ENCODE peak calls at places on chromosomes 7 and 10, in eight cellular contexts. One of them, this sample, is unnamed.
A peak's percentile ranks its signal among the peaks of the same experiment; 100 is the strongest.

GRCh38 chr7:111438369-111439289 is 123.7 kb downstream of the IMMP2L start:
- DNase-seq in Caco-2: no peak
- DNase-seq in HCT116: no peak
- DNase-seq in mammary epithelial cell: peak; percentile 21
- DNase-seq in fibroblast of pulmonary artery: peak; percentile 77
- DNase-seq in spleen: no peak
- DNase-seq in BJ: no peak
- DNase-seq in K562: peak; percentile 92
- DNase-seq in this sample: peak; percentile 21

GRCh38 chr7:74022507-74022906 is 5.5 kb upstream of the ELN start:
- DNase-seq in K562: no peak
- DNase-seq in fibroblast of pulmonary artery: no peak
- DNase-seq in spleen: no peak
- DNase-seq in BJ: no peak
- DNase-seq in HCT116: no peak
- DNase-seq in mammary epithelial cell: no peak
- DNase-seq in Caco-2: no peak
- DNase-seq in this sample: no peak

GRCh38 chr10:105044902-105045301 is 403.8 kb downstream of the SORCS3 start:
- DNase-seq in K562: no peak
- DNase-seq in Caco-2: no peak
- DNase-seq in fibroblast of pulmonary artery: no peak
- DNase-seq in mammary epithelial cell: no peak
- DNase-seq in spleen: no peak
- DNase-seq in BJ: no peak
- DNase-seq in HCT116: no peak
- DNase-seq in this sample: no peak

GRCh38 chr10:118362103-118362502 is 20.0 kb upstream of the FAM204A start:
- DNase-seq in HCT116: no peak
- DNase-seq in K562: no peak
- DNase-seq in Caco-2: no peak
- DNase-seq in mammary epithelial cell: no peak
- DNase-seq in BJ: no peak
- DNase-seq in fibroblast of pulmonary artery: no peak
- DNase-seq in spleen: no peak
- DNase-seq in this sample: no peak

GRCh38 chr7:42237891-42238531 is 1.0 kb upstream of the GLI3 start:
- DNase-seq in mammary epithelial cell: no peak
- DNase-seq in K562: peak; percentile 18
- DNase-seq in Caco-2: no peak
- DNase-seq in spleen: no peak
- DNase-seq in BJ: no peak
- DNase-seq in fibroblast of pulmonary artery: peak; percentile 62
- DNase-seq in HCT116: no peak
- DNase-seq in this sample: no peak

GRCh38 chr7:1343551-1343950 is 110.9 kb downstream of the UNCX start:
- DNase-seq in HCT116: no peak
- DNase-seq in BJ: no peak
- DNase-seq in spleen: peak; percentile 41
- DNase-seq in mammary epithelial cell: no peak
- DNase-seq in K562: no peak
- DNase-seq in fibroblast of pulmonary artery: no peak
- DNase-seq in Caco-2: no peak
- DNase-seq in this sample: no peak

GRCh38 chr7:98998821-98999725 is 120.7 kb downstream of the TRRAP start:
- DNase-seq in K562: no peak
- DNase-seq in Caco-2: no peak
- DNase-seq in HCT116: no peak
- DNase-seq in fibroblast of pulmonary artery: no peak
- DNase-seq in spleen: no peak
- DNase-seq in BJ: no peak
- DNase-seq in mammary epithelial cell: no peak
- DNase-seq in this sample: no peak

GRCh38 chr10:62332406-62332805 is 41.8 kb upstream of the ZNF365 start:
- DNase-seq in spleen: no peak
- DNase-seq in BJ: no peak
- DNase-seq in mammary epithelial cell: no peak
- DNase-seq in K562: no peak
- DNase-seq in HCT116: no peak
- DNase-seq in Caco-2: no peak
- DNase-seq in fibroblast of pulmonary artery: no peak
- DNase-seq in this sample: no peak

GRCh38 chr10:119782981-119783664 is 57.3 kb downstream of the INPP5F start:
- DNase-seq in Caco-2: no peak
- DNase-seq in fibroblast of pulmonary artery: no peak
- DNase-seq in BJ: no peak
- DNase-seq in spleen: no peak
- DNase-seq in K562: no peak
- DNase-seq in HCT116: no peak
- DNase-seq in mammary epithelial cell: no peak
- DNase-seq in this sample: no peak

GRCh38 chr10:28679941-28680752 is 2.8 kb downstream of the BAMBI start:
- DNase-seq in mammary epithelial cell: peak; percentile 10
- DNase-seq in Caco-2: peak; percentile 43
- DNase-seq in fibroblast of pulmonary artery: peak; percentile 59
- DNase-seq in HCT116: no peak
- DNase-seq in K562: peak; percentile 62
- DNase-seq in BJ: no peak
- DNase-seq in spleen: no peak
- DNase-seq in this sample: no peak

DNA sequence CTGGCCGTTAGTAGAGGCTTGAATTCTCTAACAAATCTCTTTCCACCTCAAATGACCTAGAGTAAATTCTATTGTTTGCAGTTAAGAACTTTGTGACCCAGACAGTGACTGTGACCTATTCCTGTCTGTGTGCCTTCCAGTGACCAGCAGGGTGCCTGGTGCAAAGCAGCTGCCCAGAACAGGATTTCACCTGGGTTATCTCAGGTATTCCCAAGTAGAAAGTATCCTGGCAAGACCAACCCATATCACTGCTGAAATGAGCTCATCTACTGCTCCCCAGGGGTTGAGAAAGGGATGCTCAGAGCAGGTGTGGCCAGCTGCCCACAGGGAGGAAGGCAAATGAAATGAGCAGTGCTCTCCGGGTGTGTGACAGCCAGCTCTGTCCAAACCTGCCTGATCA is 2.1 kb upstream of the MSMB start:
- DNase-seq in mammary epithelial cell: no peak
- DNase-seq in spleen: no peak
- DNase-seq in Caco-2: no peak
- DNase-seq in BJ: no peak
- DNase-seq in K562: no peak
- DNase-seq in HCT116: no peak
- DNase-seq in fibroblast of pulmonary artery: no peak
- DNase-seq in this sample: no peak
- TF ChIP-seq CTCF in mammary epithelial cell: peak; percentile 13
- TF ChIP-seq CTCF in spleen: no peak
- TF ChIP-seq CTCF in Caco-2: peak; percentile 58
- TF ChIP-seq CTCF in BJ: no peak
- TF ChIP-seq CTCF in K562: no peak
- TF ChIP-seq CTCF in HCT116: no peak
- TF ChIP-seq CTCF in fibroblast of pulmonary artery: no peak
- TF ChIP-seq CTCF in this sample: no peak

GRCh38 chr7:30179016-30179436 is 44.2 kb downstream of the MTURN start:
- DNase-seq in fibroblast of pulmonary artery: no peak
- DNase-seq in HCT116: no peak
- DNase-seq in mammary epithelial cell: no peak
- DNase-seq in Caco-2: no peak
- DNase-seq in BJ: no peak
- DNase-seq in K562: no peak
- DNase-seq in spleen: no peak
- DNase-seq in this sample: no peak
- H3K4me3 ChIP-seq in fibroblast of pulmonary artery: no peak overlapping the region
- H3K4me3 ChIP-seq in HCT116: no peak overlapping the region
- H3K4me3 ChIP-seq in mammary epithelial cell: no peak overlapping the region
- H3K4me3 ChIP-seq in Caco-2: no peak overlapping the region
- H3K4me3 ChIP-seq in BJ: no peak overlapping the region
- H3K4me3 ChIP-seq in K562: no peak overlapping the region
- H3K4me3 ChIP-seq in spleen: no peak overlapping the region
- H3K4me3 ChIP-seq in this sample: no peak overlapping the region

DNA sequence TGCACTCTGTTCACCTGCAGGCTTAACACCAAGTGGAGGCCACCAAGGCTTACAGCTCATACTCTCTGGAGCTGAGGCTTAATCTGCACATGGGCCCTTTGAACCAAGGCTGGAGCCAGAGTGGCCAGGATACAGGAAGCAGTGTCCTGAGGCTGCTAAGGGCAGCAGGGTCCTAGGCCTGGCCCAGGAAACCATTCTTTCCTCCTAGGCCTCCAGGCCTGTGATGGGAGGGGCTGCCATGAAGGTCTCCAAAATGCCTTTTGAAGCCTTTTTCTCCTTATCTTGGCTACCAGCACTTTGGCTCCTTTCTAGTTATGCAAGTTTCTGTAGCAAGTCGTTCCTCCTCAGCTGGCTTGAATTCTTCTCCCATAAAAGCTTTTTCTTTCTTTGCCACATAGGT is 68.0 kb upstream of the GNAI1 start:
- DNase-seq in Caco-2: no peak
- DNase-seq in mammary epithelial cell: no peak
- DNase-seq in fibroblast of pulmonary artery: no peak
- DNase-seq in BJ: no peak
- DNase-seq in K562: no peak
- DNase-seq in spleen: no peak
- DNase-seq in HCT116: no peak
- DNase-seq in this sample: no peak
- TF ChIP-seq CTCF in Caco-2: no peak
- TF ChIP-seq CTCF in mammary epithelial cell: no peak
- TF ChIP-seq CTCF in fibroblast of pulmonary artery: no peak
- TF ChIP-seq CTCF in BJ: no peak
- TF ChIP-seq CTCF in K562: no peak
- TF ChIP-seq CTCF in spleen: no peak
- TF ChIP-seq CTCF in HCT116: no peak
- TF ChIP-seq CTCF in this sample: no peak

GRCh38 chr10:33341638-33342037 is 7.2 kb upstream of the NRP1 start:
- DNase-seq in HCT116: no peak
- DNase-seq in K562: no peak
- DNase-seq in Caco-2: no peak
- DNase-seq in fibroblast of pulmonary artery: peak; percentile 26
- DNase-seq in BJ: no peak
- DNase-seq in spleen: no peak
- DNase-seq in mammary epithelial cell: peak; percentile 43
- DNase-seq in this sample: no peak
- H3K4me3 ChIP-seq in HCT116: no peak overlapping the region
- H3K4me3 ChIP-seq in K562: no peak overlapping the region
- H3K4me3 ChIP-seq in Caco-2: no peak overlapping the region
- H3K4me3 ChIP-seq in fibroblast of pulmonary artery: peak overlapping the region; percentile 8
- H3K4me3 ChIP-seq in BJ: no peak overlapping the region
- H3K4me3 ChIP-seq in spleen: peak overlapping the region; percentile 7
- H3K4me3 ChIP-seq in mammary epithelial cell: no peak overlapping the region
- H3K4me3 ChIP-seq in this sample: peak overlapping the region; percentile 2

GRCh38 chr7:56079450-56080185 is 13.1 kb downstream of the PHKG1 start:
- DNase-seq in K562: no peak
- DNase-seq in fibroblast of pulmonary artery: peak; percentile 79
- DNase-seq in Caco-2: no peak
- DNase-seq in HCT116: no peak
- DNase-seq in BJ: peak; percentile 47
- DNase-seq in mammary epithelial cell: no peak
- DNase-seq in spleen: peak; percentile 74
- DNase-seq in this sample: peak; percentile 56
- TF ChIP-seq CTCF in K562: no peak
- TF ChIP-seq CTCF in fibroblast of pulmonary artery: peak; percentile 82
- TF ChIP-seq CTCF in Caco-2: peak; percentile 24
- TF ChIP-seq CTCF in HCT116: no peak
- TF ChIP-seq CTCF in BJ: peak; percentile 96
- TF ChIP-seq CTCF in mammary epithelial cell: peak; percentile 46
- TF ChIP-seq CTCF in spleen: peak; percentile 42
- TF ChIP-seq CTCF in this sample: peak; percentile 84

GRCh38 chr7:106767073-106767472 is 98.0 kb upstream of the PIK3CG start:
- DNase-seq in Caco-2: no peak
- DNase-seq in BJ: no peak
- DNase-seq in mammary epithelial cell: peak; percentile 63
- DNase-seq in spleen: no peak
- DNase-seq in K562: peak; percentile 55
- DNase-seq in fibroblast of pulmonary artery: no peak
- DNase-seq in HCT116: no peak
- DNase-seq in this sample: no peak

GRCh38 chr7:106766551-106766950 is 98.5 kb upstream of the PIK3CG start:
- DNase-seq in spleen: no peak
- DNase-seq in K562: no peak
- DNase-seq in HCT116: no peak
- DNase-seq in Caco-2: no peak
- DNase-seq in BJ: no peak
- DNase-seq in fibroblast of pulmonary artery: no peak
- DNase-seq in mammary epithelial cell: no peak
- DNase-seq in this sample: no peak

GRCh38 chr7:106770191-106770590 is 94.9 kb upstream of the PIK3CG start:
- DNase-seq in BJ: peak; percentile 66
- DNase-seq in spleen: no peak
- DNase-seq in K562: no peak
- DNase-seq in HCT116: peak; percentile 35
- DNase-seq in Caco-2: no peak
- DNase-seq in mammary epithelial cell: peak; percentile 72
- DNase-seq in fibroblast of pulmonary artery: peak; percentile 79
- DNase-seq in this sample: peak; percentile 53

GRCh38 chr7:106767498-106768323 is 97.4 kb upstream of the PIK3CG start:
- DNase-seq in fibroblast of pulmonary artery: peak; percentile 37
- DNase-seq in HCT116: no peak
- DNase-seq in Caco-2: no peak
- DNase-seq in K562: no peak
- DNase-seq in BJ: no peak
- DNase-seq in mammary epithelial cell: no peak
- DNase-seq in spleen: no peak
- DNase-seq in this sample: no peak

GRCh38 chr7:106768324-106768751 is 96.7 kb upstream of the PIK3CG start:
- DNase-seq in spleen: no peak
- DNase-seq in mammary epithelial cell: no peak
- DNase-seq in Caco-2: no peak
- DNase-seq in K562: no peak
- DNase-seq in BJ: no peak
- DNase-seq in HCT116: no peak
- DNase-seq in fibroblast of pulmonary artery: no peak
- DNase-seq in this sample: no peak
- H3K4me3 ChIP-seq in spleen: peak overlapping the region; percentile 25
- H3K4me3 ChIP-seq in mammary epithelial cell: no peak overlapping the region
- H3K4me3 ChIP-seq in Caco-2: no peak overlapping the region
- H3K4me3 ChIP-seq in K562: no peak overlapping the region
- H3K4me3 ChIP-seq in BJ: no peak overlapping the region
- H3K4me3 ChIP-seq in HCT116: no peak overlapping the region
- H3K4me3 ChIP-seq in fibroblast of pulmonary artery: no peak overlapping the region
- H3K4me3 ChIP-seq in this sample: no peak overlapping the region

DNA sequence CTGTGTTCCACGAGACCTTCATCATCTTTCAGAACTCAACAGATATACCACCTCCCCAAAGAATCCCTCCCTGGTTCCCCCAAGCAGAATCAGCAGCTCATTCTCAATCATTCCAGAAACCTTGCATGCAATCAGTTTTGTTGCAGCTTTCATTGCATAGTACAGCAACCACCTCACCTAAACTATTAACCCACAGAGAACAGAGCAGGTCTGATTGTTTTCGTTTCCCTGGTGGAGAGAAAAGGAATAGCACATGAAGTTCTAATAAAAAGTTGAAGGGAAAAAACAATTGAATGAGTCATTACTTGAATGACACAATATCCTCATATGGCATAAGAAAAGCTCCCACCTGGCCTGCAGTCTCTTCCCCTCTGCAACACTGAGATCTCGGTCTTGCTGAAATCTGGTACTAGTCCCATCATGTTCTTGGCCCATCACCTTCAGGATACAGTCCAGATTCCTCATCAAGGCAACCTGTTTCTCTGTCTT is 147.1 kb upstream of the GDF10 start:
- DNase-seq in fibroblast of pulmonary artery: peak; percentile 65
- DNase-seq in BJ: no peak
- DNase-seq in mammary epithelial cell: peak; percentile 89
- DNase-seq in spleen: no peak
- DNase-seq in Caco-2: no peak
- DNase-seq in HCT116: peak; percentile 22
- DNase-seq in K562: no peak
- DNase-seq in this sample: no peak
- TF ChIP-seq CTCF in fibroblast of pulmonary artery: peak; percentile 53
- TF ChIP-seq CTCF in BJ: peak; percentile 39
- TF ChIP-seq CTCF in mammary epithelial cell: peak; percentile 47
- TF ChIP-seq CTCF in spleen: peak; percentile 33
- TF ChIP-seq CTCF in Caco-2: peak; percentile 46
- TF ChIP-seq CTCF in HCT116: peak; percentile 44
- TF ChIP-seq CTCF in K562: no peak
- TF ChIP-seq CTCF in this sample: no peak

GRCh38 chr10:80487791-80488538 is 33.9 kb downstream of the TSPAN14 start:
- DNase-seq in HCT116: no peak
- DNase-seq in BJ: no peak
- DNase-seq in fibroblast of pulmonary artery: no peak
- DNase-seq in mammary epithelial cell: no peak
- DNase-seq in spleen: peak; percentile 93
- DNase-seq in Caco-2: no peak
- DNase-seq in K562: peak; percentile 63
- DNase-seq in this sample: no peak
- H3K4me3 ChIP-seq in HCT116: no peak overlapping the region
- H3K4me3 ChIP-seq in BJ: no peak overlapping the region
- H3K4me3 ChIP-seq in fibroblast of pulmonary artery: no peak overlapping the region
- H3K4me3 ChIP-seq in mammary epithelial cell: no peak overlapping the region
- H3K4me3 ChIP-seq in spleen: no peak overlapping the region
- H3K4me3 ChIP-seq in Caco-2: no peak overlapping the region
- H3K4me3 ChIP-seq in K562: no peak overlapping the region
- H3K4me3 ChIP-seq in this sample: no peak overlapping the region